ENCODE peak calls at places on chromosomes 4 and X, in ten cellular contexts. E, W, K, D, Y, L, O, H, M and S are unnamed samples.

GRCh38 chr4:162485486-162485885 is 321.7 kb upstream of the FSTL5 start:
- DNase-seq in E (no peak), W (no peak), K (no peak), D (no peak), Y (no peak), L (no peak), O (no peak), H (peak), M (no peak), S (no peak)

GRCh38 chrX:19446397-19446796 is 68.9 kb downstream of the MAP3K15 start:
- DNase-seq in E (no peak), W (no peak), K (no peak), D (no peak), Y (peak), L (no peak), O (no peak), H (no peak), M (no peak), S (no peak)

GRCh38 chr4:101019941-101020401 is 327.4 kb downstream of the PPP3CA start:
- DNase-seq in E (peak), W (no peak), K (no peak), D (no peak), Y (no peak), L (no peak), O (no peak), H (no peak), M (peak), S (no peak)

GRCh38 chrX:9091253-9091652 is 57.3 kb upstream of the FAM9B start:
- DNase-seq in E (no peak), W (no peak), K (no peak), D (no peak), Y (no peak), L (no peak), O (no peak), H (no peak), M (no peak), S (no peak)

GRCh38 chrX:150763810-150764209 is 70.6 kb downstream of the MTMR1 start:
- DNase-seq in E (no peak), W (no peak), K (no peak), D (no peak), Y (peak), L (no peak), O (no peak), H (no peak), M (no peak), S (no peak)

GRCh38 chrX:67544281-67544680 is 460 bp downstream of the AR start:
- DNase-seq in E (no peak), W (no peak), K (no peak), D (no peak), Y (peak), L (peak), O (peak), H (peak), M (no peak), S (peak)

GRCh38 chr4:5887361-5888221 is 5.3 kb downstream of the CRMP1 start:
- DNase-seq in E (no peak), W (no peak), K (no peak), D (no peak), Y (peak), L (no peak), O (no peak), H (no peak), M (no peak), S (no peak)

GRCh38 chrX:42119076-42119475 is 195.7 kb upstream of the CASK start:
- DNase-seq in E (peak), W (no peak), K (no peak), D (no peak), Y (peak), L (no peak), O (no peak), H (peak), M (no peak), S (no peak)

GRCh38 chrX:78754917-78755316 is 7.4 kb downstream of the LPAR4 start:
- DNase-seq in E (no peak), W (no peak), K (no peak), D (no peak), Y (no peak), L (no peak), O (no peak), H (no peak), M (peak), S (no peak)

GRCh38 chr4:152185786-152186540 is 349.9 kb downstream of the FBXW7 start:
- DNase-seq in E (no peak), W (no peak), K (no peak), D (no peak), Y (no peak), L (peak), O (no peak), H (peak), M (no peak), S (no peak)

GRCh38 chr4:111618908-111619307 is 526.3 kb upstream of the FAM241A start:
- DNase-seq in E (no peak), W (no peak), K (no peak), D (no peak), Y (no peak), L (no peak), O (no peak), H (peak), M (no peak), S (no peak)

GRCh38 chr4:140247237-140247636 is 93.3 kb upstream of the MAML3 start:
- DNase-seq in E (no peak), W (no peak), K (no peak), D (no peak), Y (no peak), L (no peak), O (no peak), H (no peak), M (no peak), S (no peak)

GRCh38 chr4:173698557-173699262 is 168.7 kb upstream of the HAND2 start:
- DNase-seq in E (no peak), W (no peak), K (no peak), D (no peak), Y (no peak), L (no peak), O (no peak), H (peak), M (no peak), S (no peak)

GRCh38 chrX:140712413-140713173 is 3.0 kb downstream of the LINC00632 start:
- DNase-seq in E (no peak), W (no peak), K (no peak), D (peak), Y (peak), L (no peak), O (peak), H (no peak), M (no peak), S (peak)